ENCODE peak calls at places on chromosome 1, in six cellular contexts. R is amniotic epithelial cell; B is activated CD8-positive, alpha-beta memory T cell treated with anti-CD3 and anti-CD28 coated beads for 48 hours; L is B cell; J is effector CD4-positive, alpha-beta T cell; V is fibroblast of lung. K is an unnamed sample.

GRCh38 chr1:92820024-92820423 is 11.8 kb upstream of the RPL5 start:
- DNase-seq in J (no peak), R (no peak), L (no peak), B (no peak), V (no peak), K (no peak)

GRCh38 chr1:210364479-210364878 is 35.8 kb downstream of the HHAT start:
- DNase-seq in V (no peak), R (no peak), L (no peak), J (no peak), B (no peak), K (no peak)

GRCh38 chr1:91876751-91877573 is 9.0 kb downstream of the TGFBR3 start:
- DNase-seq in R (no peak), J (no peak), V (no peak), B (no peak), L (no peak), K (no peak)

GRCh38 chr1:116243673-116244101 is 129.4 kb upstream of the ATP1A1 start:
- DNase-seq in L (no peak), V (no peak), R (no peak), J (no peak), B (no peak), K (no peak)

GRCh38 chr1:150995896-150996295 is 10.8 kb downstream of the MINDY1 start:
- DNase-seq in V (peak), B (no peak), J (no peak), L (no peak), R (peak), K (no peak)

GRCh38 chr1:220901906-220902305 is 22.7 kb downstream of the HLX start:
- DNase-seq in L (no peak), R (no peak), V (no peak), J (no peak), B (no peak), K (no peak)

GRCh38 chr1:209190591-209191241 is 392.8 kb upstream of the CAMK1G start:
- DNase-seq in L (no peak), R (peak), B (no peak), V (peak), J (no peak), K (peak)

GRCh38 chr1:192810253-192810880 is 1.5 kb downstream of the RGS2 start:
- DNase-seq in B (no peak), R (peak), J (no peak), L (peak), V (peak), K (peak)

GRCh38 chr1:98932184-98932583 is 72.5 kb downstream of the PLPPR5 start:
- DNase-seq in L (no peak), V (no peak), R (no peak), B (no peak), J (no peak), K (no peak)

GRCh38 chr1:94737124-94737998 is 82.8 kb upstream of the SLC44A3 start:
- DNase-seq in B (no peak), R (no peak), V (peak), J (no peak), L (no peak), K (no peak)

GRCh38 chr1:204151562-204152309 is at the start of gene ETNK2:
- DNase-seq in J (peak), R (no peak), V (peak), B (peak), L (peak), K (no peak)

GRCh38 chr1:160798439-160798838 is 2.5 kb downstream of the LY9 start:
- DNase-seq in J (no peak), L (no peak), B (no peak), R (no peak), V (no peak), K (no peak)

GRCh38 chr1:165683848-165684485 is 14.4 kb downstream of the ALDH9A1 start:
- DNase-seq in L (no peak), R (peak), V (peak), B (no peak), J (no peak), K (no peak)

GRCh38 chr1:8097077-8097799 is 71.1 kb upstream of the ERRFI1 start:
- DNase-seq in R (peak), B (no peak), J (no peak), V (peak), L (no peak), K (peak)

GRCh38 chr1:55049914-55050278 is 10.5 kb downstream of the PCSK9 start:
- DNase-seq in R (peak), B (no peak), V (peak), J (no peak), L (no peak), K (no peak)

GRCh38 chr1:1539310-1540014 is 962 bp downstream of the TMEM240 start:
- DNase-seq in J (no peak), L (peak), B (no peak), R (peak), V (peak), K (no peak)

GRCh38 chr1:22398656-22399420 is 52.8 kb upstream of the ZBTB40 start:
- DNase-seq in R (peak), B (no peak), J (no peak), L (no peak), V (no peak), K (no peak)

K was measured in GM06990.